ENCODE peak calls at places on chromosomes 12 and 14, in four cellular contexts. U, Z, M and V are unnamed samples.

GRCh38 chr12:119699199-119699765 is 31.3 kb downstream of the PRKAB1 start:
- DNase-seq in U (no peak), Z (no peak), M (no peak), V (no peak)

GRCh38 chr14:96205059-96205993 is 687 bp downstream of the BDKRB2 start:
- DNase-seq in U (no peak), Z (no peak), M (no peak), V (no peak)

GRCh38 chr14:100677925-100678765 is 48.5 kb upstream of the DLK1 start:
- DNase-seq in U (peak; percentile 37), Z (no peak), M (no peak), V (peak; percentile 53)

GRCh38 chr12:31897791-31898503 is 61.3 kb upstream of the RESF1 start:
- DNase-seq in U (no peak), Z (peak; percentile 80), M (peak; percentile 65), V (peak; percentile 22)

GRCh38 chr14:56297449-56297848 is 179.2 kb downstream of the PELI2 start:
- DNase-seq in U (no peak), Z (no peak), M (no peak), V (no peak)

GRCh38 chr12:3078086-3078820 is 1.1 kb downstream of the TSPAN9 start:
- DNase-seq in U (no peak), Z (peak; percentile 54), M (no peak), V (no peak)

GRCh38 chr14:74904623-74905503 is 18.2 kb downstream of the RPS6KL1 start:
- DNase-seq in U (no peak), Z (no peak), M (no peak), V (no peak)

GRCh38 chr14:80164991-80165390 is 46.3 kb downstream of the DIO2 start:
- DNase-seq in U (no peak), Z (no peak), M (no peak), V (no peak)

GRCh38 chr12:42039146-42039545 is 105.5 kb downstream of the GXYLT1 start:
- DNase-seq in U (no peak), Z (peak; percentile 27), M (no peak), V (no peak)

GRCh38 chr14:99601301-99601945 is 2.6 kb downstream of the CCDC85C start:
- DNase-seq in U (no peak), Z (no peak), M (no peak), V (peak; percentile 54)

GRCh38 chr12:117054279-117054678 is 44.9 kb downstream of the TESC start:
- DNase-seq in U (no peak), Z (no peak), M (no peak), V (no peak)

GRCh38 chr12:106879612-106880011 is 76.1 kb upstream of the TMEM263 start:
- DNase-seq in U (no peak), Z (no peak), M (no peak), V (no peak)

GRCh38 chr14:75022655-75023054 is 19.9 kb downstream of the EIF2B2 start:
- DNase-seq in U (no peak), Z (peak; percentile 68), M (no peak), V (no peak)

GRCh38 chr12:86496595-86496994 is 240.4 kb upstream of the MGAT4C start:
- DNase-seq in U (no peak), Z (no peak), M (no peak), V (no peak)

GRCh38 chr12:4496145-4496838 is 42.4 kb upstream of the RAD51AP1 start:
- DNase-seq in U (no peak), Z (no peak), M (no peak), V (no peak)

GRCh38 chr14:67883717-67884116 is 64.1 kb downstream of the RAD51B start:
- DNase-seq in U (no peak), Z (no peak), M (no peak), V (no peak)

GRCh38 chr12:116159175-116159574 is 118.3 kb downstream of the MED13L start:
- DNase-seq in U (no peak), Z (no peak), M (no peak), V (no peak)

GRCh38 chr12:26874501-26875296 is 41.7 kb upstream of the ITPR2 start:
- DNase-seq in U (no peak), Z (no peak), M (no peak), V (no peak)

GRCh38 chr14:103847954-103848719 is 762 bp upstream of the PPP1R13B start:
- DNase-seq in U (no peak), Z (peak; percentile 63), M (peak; percentile 76), V (peak; percentile 37)

GRCh38 chr12:25590021-25590721 is 37.1 kb upstream of the LMNTD1 start:
- DNase-seq in U (no peak), Z (no peak), M (no peak), V (no peak)

GRCh38 chr14:35374273-35374681 is 30.3 kb downstream of the NFKBIA start:
- DNase-seq in U (peak; percentile 46), Z (no peak), M (no peak), V (peak; percentile 54)

GRCh38 chr14:98925362-98926040 is 346.5 kb downstream of the BCL11B start:
- DNase-seq in U (no peak), Z (no peak), M (no peak), V (no peak)

GRCh38 chr14:44283836-44284235 is 223.2 kb downstream of the FSCB start:
- DNase-seq in U (no peak), Z (no peak), M (no peak), V (no peak)

GRCh38 chr14:96829791-96830190 is 32.6 kb downstream of the VRK1 start:
- DNase-seq in U (no peak), Z (no peak), M (no peak), V (no peak)

GRCh38 chr12:129605666-129606065 is 298.2 kb downstream of the TMEM132D start:
- DNase-seq in U (no peak), Z (no peak), M (no peak), V (no peak)

GRCh38 chr12:91965781-91966180 is 179.9 kb downstream of the BTG1 start:
- DNase-seq in U (no peak), Z (no peak), M (no peak), V (no peak)

GRCh38 chr12:65665817-65666216 is 158.5 kb upstream of the HMGA2 start:
- DNase-seq in U (no peak), Z (no peak), M (no peak), V (no peak)

GRCh38 chr14:52044791-52045522 is 23.9 kb downstream of the NID2 start:
- DNase-seq in U (no peak), Z (no peak), M (no peak), V (no peak)

GRCh38 chr12:34599530-34600513 is 577.5 kb downstream of the ALG10 start:
- DNase-seq in U (no peak), Z (no peak), M (peak; percentile 41), V (no peak)

GRCh38 chr12:93763746-93764147 is 86.6 kb downstream of the CRADD start:
- DNase-seq in U (no peak), Z (peak; percentile 41), M (no peak), V (no peak)

GRCh38 chr14:60657609-60657983 is 8.3 kb upstream of the SIX1 start:
- DNase-seq in U (no peak), Z (peak; percentile 69), M (no peak), V (no peak)

GRCh38 chr12:25866586-25867378 is 91.7 kb upstream of the RASSF8 start:
- DNase-seq in U (no peak), Z (no peak), M (no peak), V (no peak)

GRCh38 chr12:86134571-86134970 is 121.6 kb downstream of the MGAT4C start:
- DNase-seq in U (no peak), Z (no peak), M (no peak), V (no peak)

GRCh38 chr12:69024907-69025306 is 91.9 kb upstream of the CPM start:
- DNase-seq in U (no peak), Z (no peak), M (no peak), V (no peak)

GRCh38 chr14:81474156-81474492 is 59.5 kb downstream of the SEL1L start:
- DNase-seq in U (no peak), Z (no peak), M (no peak), V (no peak)

GRCh38 chr14:30679032-30679431 is 56.9 kb downstream of the SCFD1 start:
- DNase-seq in U (no peak), Z (no peak), M (no peak), V (no peak)

GRCh38 chr12:12550277-12550676 is 12.4 kb downstream of the DUSP16 start:
- DNase-seq in U (no peak), Z (no peak), M (no peak), V (no peak)

GRCh38 chr12:12548713-12549112 is 13.9 kb downstream of the DUSP16 start:
- DNase-seq in U (no peak), Z (no peak), M (no peak), V (no peak)

GRCh38 chr12:12546314-12546772 is 16.3 kb downstream of the DUSP16 start:
- DNase-seq in U (no peak), Z (no peak), M (no peak), V (no peak)

GRCh38 chr12:12551115-12551514 is 11.5 kb downstream of the DUSP16 start:
- DNase-seq in U (no peak), Z (no peak), M (no peak), V (no peak)

DNA sequence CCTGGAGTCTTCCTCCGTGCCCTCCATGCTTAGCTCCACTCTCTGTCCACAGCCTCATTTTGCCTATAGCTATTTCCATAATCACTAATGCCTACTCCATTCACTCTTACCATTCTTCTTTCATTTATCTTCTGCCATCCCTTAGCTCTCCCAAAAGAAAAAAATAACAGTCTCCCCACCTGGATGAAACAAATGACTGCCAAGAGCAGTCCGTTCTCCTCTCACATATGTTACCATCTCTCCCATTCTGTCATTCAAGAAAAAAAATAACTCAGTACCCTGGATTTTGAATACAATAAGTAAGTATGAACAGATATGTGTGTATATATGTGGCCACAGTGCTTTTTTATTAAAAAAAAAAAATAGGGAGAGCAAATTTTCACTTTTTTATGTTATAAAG is 13.2 kb downstream of the DUSP16 start:
- DNase-seq in U (no peak), Z (no peak), M (no peak), V (no peak)
- H3K4me1 ChIP-seq in U (no peaks in the 10 kb centered on the region), Z (peaks cover 9% of the 10 kb centered on the region), M (no peaks in the 10 kb centered on the region), V (no peaks in the 10 kb centered on the region)

GRCh38 chr14:69101331-69101826 is 51.5 kb downstream of the DCAF5 start:
- DNase-seq in U (no peak), Z (peak; percentile 64), M (no peak), V (no peak)
- TF ChIP-seq CTCF in U (peak; percentile 24), Z (peak; percentile 71), M (peak; percentile 64), V (peak; percentile 55)

GRCh38 chr14:20612403-20612802 is 21.2 kb upstream of the RNASE12 start:
- DNase-seq in U (no peak), Z (no peak), M (no peak), V (no peak)
- H3K4me3 ChIP-seq in U (no peak overlapping the region), Z (peak overlapping the region; percentile 33), M (no peak overlapping the region), V (no peak overlapping the region)

GRCh38 chr12:57579011-57579410 is 12.0 kb upstream of the PIP4K2C start:
- DNase-seq in U (no peak), Z (no peak), M (no peak), V (no peak)
- H3K4me1 ChIP-seq in U (no peaks in the 10 kb centered on the region), Z (no peaks in the 10 kb centered on the region), M (no peaks in the 10 kb centered on the region), V (no peaks in the 10 kb centered on the region)

GRCh38 chr14:90461425-90461824 is 64.6 kb downstream of the CALM1 start:
- DNase-seq in U (no peak), Z (peak; percentile 48), M (no peak), V (no peak)
- TF ChIP-seq CTCF in U (no peak), Z (peak; percentile 61), M (no peak), V (no peak)

GRCh38 chr14:34098985-34099349 is 148.1 kb upstream of the EGLN3 start:
- DNase-seq in U (no peak), Z (no peak), M (no peak), V (no peak)
- H3K4me3 ChIP-seq in U (no peak overlapping the region), Z (no peak overlapping the region), M (no peak overlapping the region), V (no peak overlapping the region)